ENCODE peak calls at places on chromosome 10, in five cellular contexts. Y is trophoblast cell, F is H9, H is H1, X is mesenchymal stem cell. R is an unnamed sample.
A peak's percentile ranks its signal among the peaks of the same experiment; 100 is the strongest.

GRCh38 chr10:30784896-30785605 is 155.5 kb upstream of the LYZL2 start:
- DNase-seq in X (peak; percentile 87), Y (peak; percentile 29), F (peak; percentile 96), H (peak; percentile 85), R (peak; percentile 91)

GRCh38 chr10:112953075-112953501 is 3.0 kb downstream of the TCF7L2 start:
- DNase-seq in X (peak; percentile 56), F (no peak), Y (peak; percentile 46), H (no peak), R (no peak)

GRCh38 chr10:99431190-99431549 is 746 bp upstream of the GOT1 start:
- DNase-seq in Y (no peak), H (no peak), F (peak; percentile 50), X (peak; percentile 65), R (no peak)

GRCh38 chr10:101535949-101536348 is 52.1 kb downstream of the POLL start:
- DNase-seq in Y (no peak), X (no peak), H (no peak), F (no peak), R (no peak)

GRCh38 chr10:21700474-21700873 is 166.4 kb downstream of the MLLT10 start:
- DNase-seq in H (no peak), F (no peak), Y (no peak), X (no peak), R (no peak)

GRCh38 chr10:14543048-14543903 is 212.6 kb upstream of the FRMD4A start:
- DNase-seq in X (no peak), H (no peak), Y (no peak), F (no peak), R (no peak)

GRCh38 chr10:49282306-49282705 is 16.7 kb upstream of the C10orf71 start:
- DNase-seq in X (no peak), F (no peak), Y (no peak), H (no peak), R (no peak)

GRCh38 chr10:13555884-13556529 is 27.2 kb upstream of the BEND7 start:
- DNase-seq in F (no peak), Y (peak; percentile 4), H (no peak), X (no peak), R (no peak)

GRCh38 chr10:79385392-79385795 is 38.1 kb downstream of the PPIF start:
- DNase-seq in Y (no peak), X (no peak), F (no peak), H (no peak), R (no peak)

GRCh38 chr10:96949039-96949683 is 117.1 kb downstream of the LCOR start:
- DNase-seq in X (no peak), H (no peak), F (no peak), Y (no peak), R (no peak)

GRCh38 chr10:61786728-61787127 is 114.8 kb upstream of the ARID5B start:
- DNase-seq in Y (peak; percentile 52), X (peak; percentile 78), H (no peak), F (no peak), R (no peak)

GRCh38 chr10:95536017-95536416 is 25.2 kb downstream of the SORBS1 start:
- DNase-seq in H (no peak), X (peak; percentile 23), F (no peak), Y (peak; percentile 48), R (no peak)

GRCh38 chr10:80357000-80357803 is 621 bp downstream of the DYDC2 start:
- DNase-seq in X (no peak), H (peak; percentile 31), Y (no peak), F (peak; percentile 75), R (peak; percentile 50)

GRCh38 chr10:95247200-95247880 is 43.5 kb downstream of the PDLIM1 start:
- DNase-seq in F (no peak), Y (peak; percentile 58), X (peak; percentile 91), H (no peak), R (no peak)

GRCh38 chr10:662686-663465 is 26.6 kb downstream of the DIP2C start:
- DNase-seq in F (no peak), Y (no peak), H (no peak), X (no peak), R (no peak)

GRCh38 chr10:12194752-12195271 is 879 bp downstream of the NUDT5 start:
- DNase-seq in F (no peak), H (no peak), X (peak; percentile 70), Y (peak; percentile 57), R (no peak)

GRCh38 chr10:97355571-97355975 is 21.0 kb upstream of the FRAT2 start:
- DNase-seq in H (no peak), X (no peak), Y (peak; percentile 76), F (no peak), R (no peak)

GRCh38 chr10:3758491-3758970 is 26.5 kb downstream of the KLF6 start:
- DNase-seq in X (no peak), Y (no peak), F (no peak), H (no peak), R (no peak)

GRCh38 chr10:42836771-42837468 is 54.3 kb downstream of the BMS1 start:
- DNase-seq in F (peak; percentile 37), Y (peak; percentile 37), X (peak; percentile 1), H (no peak), R (no peak)

GRCh38 chr10:62610649-62611229 is 193.8 kb upstream of the ADO start:
- DNase-seq in F (peak; percentile 84), Y (peak; percentile 23), X (peak; percentile 57), H (peak; percentile 47), R (peak; percentile 64)

GRCh38 chr10:43075612-43076003 is 1.3 kb upstream of the RET start:
- DNase-seq in H (no peak), F (peak; percentile 46), Y (no peak), X (no peak), R (no peak)

GRCh38 chr10:97185326-97186058 is at the start of gene SLIT1:
- DNase-seq in X (no peak), F (peak; percentile 53), Y (no peak), H (no peak), R (no peak)

GRCh38 chr10:26969145-26969926 is 108.6 kb upstream of the ABI1 start:
- DNase-seq in H (no peak), X (no peak), Y (no peak), F (no peak), R (no peak)

GRCh38 chr10:22174442-22174841 is 43.4 kb downstream of the EBLN1 start:
- DNase-seq in H (no peak), F (no peak), X (no peak), Y (no peak), R (no peak)

GRCh38 chr10:119691726-119692125 is 34.1 kb upstream of the INPP5F start:
- DNase-seq in H (no peak), X (no peak), F (no peak), Y (no peak), R (no peak)

GRCh38 chr10:96212911-96213310 is 58.5 kb downstream of the BLNK start:
- DNase-seq in X (no peak), F (no peak), H (no peak), Y (no peak), R (no peak)

GRCh38 chr10:43039629-43040481 is 37.0 kb upstream of the RET start:
- DNase-seq in H (no peak), X (no peak), F (peak; percentile 18), Y (no peak), R (no peak)

GRCh38 chr10:51000976-51001375 is 73.3 kb upstream of the PRKG1 start:
- DNase-seq in X (peak; percentile 65), F (no peak), H (no peak), Y (no peak), R (no peak)
- H4K8ac ChIP-seq in X (no peak overlapping the region), F (no peak overlapping the region), H (no peak overlapping the region), Y (no peak overlapping the region), R (no peak overlapping the region)

DNA sequence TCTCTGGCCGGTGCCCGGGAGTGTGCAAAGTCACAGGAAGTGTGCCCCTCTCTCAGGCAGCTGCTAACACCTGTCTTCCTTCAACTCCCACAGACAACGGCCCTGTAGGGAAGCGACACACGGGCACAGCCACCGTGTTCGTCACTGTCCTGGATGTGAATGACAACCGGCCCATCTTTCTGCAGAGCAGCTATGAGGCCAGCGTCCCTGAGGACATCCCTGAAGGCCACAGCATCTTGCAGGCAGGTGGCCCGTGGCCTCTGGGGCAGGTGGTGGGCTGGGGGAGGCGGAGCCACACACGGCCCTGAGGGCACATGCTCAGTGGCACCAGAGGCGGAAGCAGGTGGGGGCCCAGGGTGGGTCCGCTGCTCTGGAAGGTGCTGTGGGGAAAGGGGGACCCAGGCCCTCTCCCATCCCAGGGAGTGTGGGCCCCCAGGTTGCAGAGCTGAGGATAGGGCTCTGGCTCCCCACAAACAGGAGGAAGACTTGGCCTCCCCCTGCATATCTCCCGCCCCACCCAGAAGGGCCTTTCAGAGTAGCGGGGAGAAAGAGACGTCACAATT is 6.9 kb downstream of the C10orf105 start:
- DNase-seq in Y (no peak), H (no peak), F (no peak), X (no peak), R (no peak)
- H3K4ac ChIP-seq in Y (no peak overlapping the region), H (no peak overlapping the region), F (no peak overlapping the region), X (no peak overlapping the region), R (peak overlapping the region; percentile 31)

DNA sequence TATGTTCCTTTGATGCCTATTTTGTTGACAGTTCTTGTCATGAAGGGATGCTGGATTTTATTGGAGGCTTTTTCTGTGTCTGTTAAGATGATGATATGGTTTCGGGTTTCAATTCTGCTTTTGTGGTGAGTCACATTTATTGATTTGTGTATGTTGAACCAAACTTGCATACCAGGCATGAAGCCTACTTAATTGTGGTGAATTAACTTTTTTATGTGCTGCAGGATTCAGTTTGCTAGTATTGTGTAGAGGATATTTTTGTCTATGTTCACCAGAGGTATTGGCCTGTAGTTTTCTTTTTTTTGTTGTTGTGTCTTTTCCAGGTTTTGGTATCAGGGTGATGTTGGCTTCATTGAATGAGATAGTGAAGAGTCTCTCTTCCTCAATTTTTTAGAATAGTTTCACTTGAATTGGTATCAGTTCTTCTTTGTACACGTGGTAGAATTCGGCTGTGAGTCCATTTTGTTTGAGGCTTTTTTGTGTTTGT is 345.9 kb downstream of the KIF20B start:
- DNase-seq in Y (no peak), F (no peak), H (no peak), X (no peak), R (no peak)
- H2BK12ac ChIP-seq in Y (no peak overlapping the region), F (no peak overlapping the region), H (no peak overlapping the region), X (no peak overlapping the region), R (no peak overlapping the region)

GRCh38 chr10:28503114-28503513 is 29.8 kb upstream of the WAC start:
- DNase-seq in Y (peak; percentile 35), F (no peak), H (no peak), X (no peak), R (no peak)

GRCh38 chr10:28509286-28509685 is 23.6 kb upstream of the WAC start:
- DNase-seq in H (no peak), X (no peak), Y (no peak), F (no peak), R (no peak)

GRCh38 chr10:28505359-28505959 is 27.5 kb upstream of the WAC start:
- DNase-seq in X (no peak), H (no peak), F (no peak), Y (no peak), R (no peak)

DNA sequence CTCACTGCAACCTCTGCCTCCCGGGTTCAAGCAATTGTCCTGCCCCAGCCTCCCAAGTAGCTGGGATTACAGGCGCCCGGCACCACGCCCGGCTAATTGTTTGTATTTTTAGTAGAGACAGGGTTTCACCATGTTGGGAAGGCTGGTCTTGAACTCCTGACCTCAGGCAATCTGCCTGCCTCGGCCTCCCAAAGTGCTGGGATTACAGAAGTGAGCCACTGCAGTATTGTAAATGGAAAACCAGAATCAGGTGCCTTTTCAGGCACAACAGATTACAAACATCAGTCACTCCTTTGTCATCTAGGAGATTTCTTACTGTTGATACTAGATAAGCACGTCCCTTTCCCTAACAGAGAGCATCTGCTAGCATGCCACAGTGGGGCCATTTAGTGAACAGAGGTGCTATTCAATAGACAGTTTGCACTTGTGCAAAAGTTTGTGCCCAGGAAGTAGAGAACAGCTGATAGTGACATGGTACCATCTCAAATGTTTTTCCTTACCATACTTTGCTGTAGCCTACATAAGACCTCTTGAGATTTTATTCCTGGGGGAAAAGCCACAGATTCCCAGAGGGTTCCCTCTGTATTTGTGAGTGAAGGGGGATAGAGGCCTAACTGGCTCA is 24.5 kb upstream of the WAC start:
- DNase-seq in H (no peak), Y (no peak), F (no peak), X (no peak), R (no peak)
- H4K8ac ChIP-seq in H (no peak overlapping the region), Y (no peak overlapping the region), F (no peak overlapping the region), X (no peak overlapping the region), R (no peak overlapping the region)